ENCODE peak calls at places on chromosomes 2 and 18, in five cellular contexts. M is HT1080; G is frontal cortex; S is stimulated activated CD8-positive, alpha-beta memory T cell treated with anti-CD3 and anti-CD28 coated beads, Interleukin-12 subunit alpha, Interleukin-12 subunit beta, amount 100 ng/mL, for 4 hours; C is T-helper 1 cell. B is an unnamed sample.

GRCh38 chr2:26276488-26276887 is 31.7 kb downstream of the HADHB start:
- DNase-seq in G (no peak), M (no peak), C (no peak), S (no peak), B (no peak)

GRCh38 chr2:48482774-48483173 is 47.2 kb upstream of the STON1 start:
- DNase-seq in C (no peak), G (no peak), S (no peak), M (no peak), B (no peak)

GRCh38 chr18:73869182-73869581 is 278.5 kb downstream of the FBXO15 start:
- DNase-seq in M (no peak), G (no peak), C (no peak), S (no peak), B (no peak)

GRCh38 chr2:143473206-143473605 is 344.0 kb downstream of the ARHGAP15 start:
- DNase-seq in G (no peak), C (no peak), M (peak), S (no peak), B (no peak)

GRCh38 chr2:163182764-163183354 is 344.3 kb upstream of the KCNH7 start:
- DNase-seq in G (peak), C (no peak), M (no peak), S (no peak), B (peak)

GRCh38 chr2:139427164-139427563 is 647.0 kb upstream of the NXPH2 start:
- DNase-seq in S (no peak), C (no peak), M (no peak), G (no peak), B (no peak)

GRCh38 chr18:58662118-58662517 is 9.1 kb upstream of the MALT1 start:
- DNase-seq in G (no peak), S (no peak), M (no peak), C (no peak), B (no peak)

GRCh38 chr2:232420463-232421188 is 14.0 kb downstream of the ALPG start:
- DNase-seq in C (no peak), G (peak), S (no peak), M (no peak), B (no peak)

GRCh38 chr2:5691659-5692529 is at the start of gene SOX11:
- DNase-seq in S (no peak), M (no peak), G (peak), C (no peak), B (no peak)

GRCh38 chr2:241636983-241637232 is at the start of gene THAP4:
- DNase-seq in S (no peak), C (peak), G (no peak), M (no peak), B (peak)

GRCh38 chr2:231394201-231395141 is 1.0 kb upstream of the B3GNT7 start:
- DNase-seq in M (no peak), S (no peak), C (no peak), G (peak), B (peak)

GRCh38 chr2:164824865-164825264 is 16.8 kb downstream of the COBLL1 start:
- DNase-seq in M (peak), S (no peak), C (no peak), G (no peak), B (no peak)

GRCh38 chr2:124339709-124340108 is 314.6 kb downstream of the CNTNAP5 start:
- DNase-seq in M (peak), S (no peak), C (no peak), G (no peak), B (no peak)

GRCh38 chr2:157077753-157078152 is 179.8 kb upstream of the GALNT5 start:
- DNase-seq in C (no peak), G (no peak), S (no peak), M (no peak), B (no peak)

GRCh38 chr2:234278556-234279286 is 218.2 kb downstream of the ARL4C start:
- DNase-seq in M (no peak), G (no peak), C (no peak), S (no peak), B (no peak)

GRCh38 chr2:46776687-46777327 is 138.8 kb downstream of the MCFD2 start:
- DNase-seq in M (peak), S (no peak), C (no peak), G (peak), B (peak)

GRCh38 chr2:102301867-102302362 is 9.4 kb upstream of the IL1RL1 start:
- DNase-seq in G (no peak), M (no peak), C (no peak), S (no peak), B (peak)

GRCh38 chr18:2991241-2991640 is 21.7 kb downstream of the LPIN2 start:
- DNase-seq in G (no peak), M (no peak), C (no peak), S (no peak), B (no peak)

GRCh38 chr18:61748024-61748423 is 144.8 kb downstream of the RNF152 start:
- DNase-seq in M (no peak), S (no peak), G (no peak), C (no peak), B (no peak)

GRCh38 chr18:24185805-24186204 is 46.9 kb downstream of the CABYR start:
- DNase-seq in M (no peak), G (no peak), S (no peak), C (no peak), B (no peak)

GRCh38 chr2:173651891-173652290 is 297.2 kb downstream of the CDCA7 start:
- DNase-seq in M (no peak), G (no peak), C (no peak), S (no peak), B (no peak)

GRCh38 chr18:63161728-63162195 is 157.8 kb downstream of the BCL2 start:
- DNase-seq in M (peak), C (peak), S (peak), G (peak), B (peak)

GRCh38 chr2:184689633-184690032 is 91.3 kb downstream of the ZNF804A start:
- DNase-seq in S (no peak), G (no peak), M (no peak), C (no peak), B (no peak)

GRCh38 chr18:74598350-74599001 is 806 bp downstream of the ZNF407 start:
- DNase-seq in C (peak), G (peak), S (peak), M (peak), B (peak)

GRCh38 chr2:70716131-70716766 is 51.8 kb downstream of the ADD2 start:
- DNase-seq in S (no peak), M (no peak), G (no peak), C (no peak), B (no peak)

GRCh38 chr2:137674991-137675390 is 289.3 kb upstream of the HNMT start:
- DNase-seq in G (no peak), M (no peak), C (no peak), S (no peak), B (no peak)

GRCh38 chr2:188765522-188765921 is 208.7 kb upstream of the COL3A1 start:
- DNase-seq in M (peak), S (no peak), C (no peak), G (no peak), B (no peak)

GRCh38 chr18:11002796-11003195 is 146.6 kb downstream of the PIEZO2 start:
- DNase-seq in M (no peak), C (no peak), S (no peak), G (no peak), B (no peak)

GRCh38 chr2:45009928-45010705 is 865 bp upstream of the SIX2 start:
- DNase-seq in C (no peak), S (no peak), G (peak), M (peak), B (peak)

GRCh38 chr2:10303174-10303633 is 500 bp downstream of the HPCAL1 start:
- DNase-seq in G (no peak), M (no peak), S (no peak), C (no peak), B (no peak)

GRCh38 chr18:32040936-32041335 is 22.3 kb downstream of the RNF125 start:
- DNase-seq in M (no peak), G (no peak), S (no peak), C (peak), B (no peak)

GRCh38 chr2:105395691-105396090 is 3.2 kb downstream of the FHL2 start:
- DNase-seq in S (no peak), C (no peak), M (no peak), G (no peak), B (no peak)

GRCh38 chr18:36465970-36466369 is 168.5 kb downstream of the FHOD3 start:
- DNase-seq in C (no peak), G (no peak), S (no peak), M (no peak), B (no peak)

GRCh38 chr2:118855451-118856279 is 8.2 kb upstream of the EN1 start:
- DNase-seq in C (peak), M (peak), S (peak), G (peak), B (peak)

GRCh38 chr2:113176696-113177355 is 3.1 kb downstream of the PSD4 start:
- DNase-seq in M (no peak), S (no peak), G (no peak), C (no peak), B (no peak)

GRCh38 chr18:55763805-55764204 is 175.8 kb upstream of the TCF4 start:
- DNase-seq in M (no peak), C (no peak), G (no peak), S (no peak), B (no peak)

GRCh38 chr2:141105763-141106162 is 1025.1 kb downstream of the LRP1B start:
- DNase-seq in G (no peak), C (no peak), M (peak), S (no peak), B (no peak)

GRCh38 chr2:13660231-13660630 is 943.5 kb downstream of the TRIB2 start:
- DNase-seq in M (no peak), S (no peak), C (no peak), G (no peak), B (no peak)

GRCh38 chr2:41495050-41495449 is 552.8 kb upstream of the PKDCC start:
- DNase-seq in G (no peak), C (no peak), S (no peak), M (no peak), B (no peak)